ENCODE peak calls at places on chromosomes 6 and 20, in four cellular contexts. S is endothelial cell, W is fibroblast of lung, U is progenitor cell of endocrine pancreas. J is an unnamed sample.
A peak's percentile ranks its signal among the peaks of the same experiment; 100 is the strongest.

GRCh38 chr20:54335299-54335698 is 127.4 kb downstream of the PFDN4 start:
- DNase-seq in U (no peak), W (peak; percentile 48), S (no peak), J (no peak)

GRCh38 chr6:35048031-35048613 is 93.0 kb downstream of the TCP11 start:
- DNase-seq in U (no peak), S (no peak), W (peak; percentile 28), J (peak; percentile 71)

GRCh38 chr20:62952373-62953166 is at the start of gene SLC17A9:
- DNase-seq in U (no peak), W (peak; percentile 39), S (peak; percentile 41), J (peak; percentile 18)

GRCh38 chr20:38581013-38581412 is at the start of gene ADIG:
- DNase-seq in U (no peak), W (no peak), S (no peak), J (no peak)

GRCh38 chr6:3363296-3364025 is 93.4 kb downstream of the SLC22A23 start:
- DNase-seq in S (no peak), U (no peak), W (no peak), J (no peak)

GRCh38 chr6:126657556-126658129 is 317.7 kb downstream of the CENPW start:
- DNase-seq in U (no peak), W (peak; percentile 27), S (peak; percentile 18), J (no peak)

GRCh38 chr6:148509789-148510581 is 167.3 kb downstream of the SASH1 start:
- DNase-seq in S (no peak), U (no peak), W (peak; percentile 95), J (peak; percentile 40)

GRCh38 chr20:57161478-57162194 is 104.8 kb downstream of the BMP7 start:
- DNase-seq in W (no peak), S (no peak), U (no peak), J (no peak)

GRCh38 chr20:1377984-1378742 is 14.7 kb downstream of the FKBP1A start:
- DNase-seq in S (no peak), W (peak; percentile 80), U (no peak), J (no peak)

GRCh38 chr6:48075181-48075580 is 35.8 kb downstream of the PTCHD4 start:
- DNase-seq in S (no peak), W (no peak), U (no peak), J (no peak)

GRCh38 chr6:137698636-137699035 is 168.4 kb upstream of the TNFAIP3 start:
- DNase-seq in W (no peak), S (no peak), U (no peak), J (no peak)

GRCh38 chr6:33453361-33454008 is 891 bp upstream of the ZBTB9 start:
- DNase-seq in S (no peak), U (no peak), W (peak; percentile 12), J (no peak)

GRCh38 chr6:25637946-25638345 is 14.1 kb upstream of the SCGN start:
- DNase-seq in U (peak; percentile 22), S (no peak), W (no peak), J (no peak)
- TF ChIP-seq CTCF in U (peak; percentile 35), S (no peak), W (no peak), J (no peak)

DNA sequence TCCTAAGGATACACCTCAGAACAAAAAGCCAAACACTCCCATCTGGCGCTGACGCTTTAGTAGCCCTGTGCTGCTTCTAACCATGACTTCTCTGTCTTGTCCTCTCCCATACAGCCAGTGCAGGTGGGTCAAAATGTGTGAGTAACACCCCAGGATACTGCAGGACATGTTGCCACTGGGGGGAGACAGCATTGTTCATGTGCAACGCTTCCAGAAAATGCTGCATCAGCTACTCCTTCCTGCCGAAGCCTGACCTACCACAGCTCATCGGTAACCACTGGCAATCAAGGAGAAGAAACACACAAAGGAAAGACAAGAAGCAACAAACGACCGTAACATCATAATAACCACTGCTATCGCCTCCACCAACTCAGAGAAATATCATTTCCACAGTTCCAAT is 1.4 kb downstream of the DEFB132 start:
- DNase-seq in W (peak; percentile 19), U (no peak), S (no peak), J (no peak)
- TF ChIP-seq CTCF in W (peak; percentile 29), U (no peak), S (no peak), J (no peak)

GRCh38 chr20:16378712-16379111 is 194.5 kb downstream of the KIF16B start:
- DNase-seq in S (no peak), U (no peak), W (no peak), J (no peak)
- TF ChIP-seq CTCF in S (no peak), U (no peak), W (no peak), J (no peak)

GRCh38 chr20:43237651-43238050 is 47.9 kb upstream of the PTPRT start:
- DNase-seq in W (no peak), U (no peak), S (no peak), J (no peak)
- TF ChIP-seq CTCF in W (no peak), U (no peak), S (no peak), J (no peak)

GRCh38 chr6:43665376-43665775 is 20.5 kb downstream of the RSPH9 start:
- DNase-seq in W (peak; percentile 34), U (no peak), S (no peak), J (no peak)

GRCh38 chr6:43666181-43666920 is 21.2 kb downstream of the MRPS18A start:
- DNase-seq in W (no peak), U (no peak), S (no peak), J (no peak)

GRCh38 chr6:43669050-43669921 is 18.3 kb downstream of the MRPS18A start:
- DNase-seq in U (no peak), S (no peak), W (peak; percentile 74), J (no peak)

GRCh38 chr6:43668151-43669028 is 19.2 kb downstream of the MRPS18A start:
- DNase-seq in S (peak; percentile 70), U (peak; percentile 44), W (peak; percentile 48), J (peak; percentile 66)

GRCh38 chr6:43667245-43668150 is 20.1 kb downstream of the MRPS18A start:
- DNase-seq in U (peak; percentile 90), S (peak; percentile 93), W (peak; percentile 48), J (peak; percentile 92)
- TF ChIP-seq CTCF in U (peak; percentile 95), S (peak; percentile 88), W (peak; percentile 93), J (peak; percentile 94)

GRCh38 chr6:50780382-50780781 is 38.3 kb upstream of the TFAP2B start:
- DNase-seq in W (no peak), U (no peak), S (no peak), J (no peak)

DNA sequence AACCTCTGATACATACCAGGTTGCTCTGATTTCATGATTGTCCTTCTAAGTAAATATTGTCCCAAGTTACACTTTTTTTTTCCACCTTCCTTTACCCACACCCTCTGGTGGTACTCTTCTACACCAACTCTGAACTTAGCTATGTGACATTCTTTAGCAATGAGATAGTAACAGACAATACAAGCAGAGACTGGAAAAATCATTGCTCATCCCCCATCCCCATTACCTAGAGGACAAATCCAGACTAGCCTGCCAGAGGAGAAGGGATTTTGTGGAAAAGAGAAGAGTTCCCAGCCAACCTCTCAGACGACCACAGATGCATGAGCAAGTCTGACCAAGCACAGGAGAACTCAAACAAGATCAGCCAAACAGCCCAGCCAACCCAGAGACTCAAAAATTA is 32.8 kb upstream of the TFAP2B start:
- DNase-seq in S (no peak), U (no peak), W (no peak), J (no peak)
- TF ChIP-seq CTCF in S (no peak), U (no peak), W (no peak), J (no peak)

GRCh38 chr6:30364591-30364990 is 19.6 kb downstream of the RPP21 start:
- DNase-seq in S (no peak), U (no peak), W (no peak), J (no peak)
- TF ChIP-seq CTCF in S (no peak), U (peak; percentile 17), W (no peak), J (no peak)

DNA sequence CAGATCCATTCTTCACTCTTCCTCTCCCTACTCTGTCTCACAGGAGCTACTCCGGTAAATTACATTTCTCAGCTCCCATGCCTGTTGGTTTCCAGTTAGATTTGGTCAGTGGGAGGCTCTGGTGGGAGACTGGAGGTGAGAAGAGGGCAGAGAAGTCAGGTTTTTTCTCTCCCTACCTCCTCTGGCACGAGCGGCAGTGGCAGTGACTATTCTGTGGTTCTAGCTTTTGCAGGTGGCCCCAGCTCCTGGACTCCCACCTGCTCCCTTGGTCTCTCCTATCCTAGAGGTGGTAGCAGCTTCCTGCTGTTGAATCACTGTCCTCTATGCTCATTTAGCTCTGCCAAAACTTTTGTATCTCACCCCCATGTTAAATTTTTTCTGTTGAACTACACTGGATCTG is 17.9 kb downstream of the TLDC2 start:
- DNase-seq in S (no peak), U (no peak), W (no peak), J (no peak)
- TF ChIP-seq CTCF in S (no peak), U (no peak), W (no peak), J (no peak)

DNA sequence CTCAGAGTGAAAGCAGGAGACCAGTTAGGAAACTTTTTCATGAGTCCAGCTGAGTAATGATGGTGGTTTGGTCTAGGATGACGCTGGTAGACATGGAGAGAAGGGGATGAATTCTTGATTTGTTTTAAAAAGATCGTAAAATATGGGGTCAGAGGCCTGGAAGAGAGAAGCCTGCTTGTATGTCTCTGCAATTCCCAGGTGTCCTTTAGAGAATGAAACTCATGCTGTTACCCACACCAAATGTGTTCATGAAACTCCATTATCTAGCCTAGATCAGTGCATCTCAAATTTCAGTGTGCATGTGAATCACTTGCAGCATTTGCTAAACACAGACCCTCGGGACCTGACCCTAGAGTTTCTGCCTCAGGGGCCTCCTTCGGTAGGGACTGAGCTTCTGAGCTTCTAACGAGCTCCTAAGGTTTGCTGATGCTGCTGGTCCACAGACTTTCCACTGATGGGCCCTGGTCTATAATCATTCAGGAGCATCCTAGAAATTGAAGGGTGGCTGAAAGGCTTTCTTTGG is 302.0 kb upstream of the PLCB4 start:
- DNase-seq in U (no peak), S (no peak), W (no peak), J (peak; percentile 63)
- TF ChIP-seq CTCF in U (no peak), S (no peak), W (no peak), J (no peak)

GRCh38 chr6:13406781-13407180 is 78.4 kb upstream of the TBC1D7 start:
- DNase-seq in S (no peak), W (no peak), U (no peak), J (no peak)
- TF ChIP-seq CTCF in S (no peak), W (no peak), U (no peak), J (no peak)

J was measured in glutamatergic neuron.